ENCODE peak calls at places on chromosomes 3 and 15, in six cellular contexts. One of them, this sample, is unnamed.

GRCh38 chr3:149473314-149473990 is 1.0 kb upstream of the TM4SF4 start:
- DNase-seq in nucleus accumbens: no peak
- DNase-seq in OCI-M1: no peak
- DNase-seq in fibroblast of lung: peak
- DNase-seq in PC-9: peak
- DNase-seq in heart left ventricle: no peak
- DNase-seq in this sample: no peak

GRCh38 chr3:112814256-112814655 is 32.4 kb downstream of the CD200R1L start:
- DNase-seq in fibroblast of lung: peak
- DNase-seq in nucleus accumbens: no peak
- DNase-seq in PC-9: peak
- DNase-seq in heart left ventricle: no peak
- DNase-seq in OCI-M1: peak
- DNase-seq in this sample: peak

GRCh38 chr3:43102773-43103480 is 3.0 kb downstream of the POMGNT2 start:
- DNase-seq in OCI-M1: no peak
- DNase-seq in nucleus accumbens: no peak
- DNase-seq in fibroblast of lung: no peak
- DNase-seq in PC-9: no peak
- DNase-seq in heart left ventricle: no peak
- DNase-seq in this sample: peak

GRCh38 chr3:183766107-183766506 is 59.3 kb downstream of the MAP6D1 start:
- DNase-seq in PC-9: no peak
- DNase-seq in fibroblast of lung: no peak
- DNase-seq in OCI-M1: no peak
- DNase-seq in nucleus accumbens: no peak
- DNase-seq in heart left ventricle: no peak
- DNase-seq in this sample: no peak

GRCh38 chr3:42264399-42265058 is 1.5 kb downstream of the CCK start:
- DNase-seq in nucleus accumbens: no peak
- DNase-seq in fibroblast of lung: peak
- DNase-seq in heart left ventricle: peak
- DNase-seq in PC-9: peak
- DNase-seq in OCI-M1: no peak
- DNase-seq in this sample: peak

GRCh38 chr3:46700772-46701171 is 420 bp upstream of the TMIE start:
- DNase-seq in PC-9: no peak
- DNase-seq in nucleus accumbens: peak
- DNase-seq in heart left ventricle: peak
- DNase-seq in OCI-M1: no peak
- DNase-seq in fibroblast of lung: no peak
- DNase-seq in this sample: no peak

GRCh38 chr15:70140543-70141375 is 43.0 kb upstream of the TLE3 start:
- DNase-seq in heart left ventricle: no peak
- DNase-seq in nucleus accumbens: no peak
- DNase-seq in OCI-M1: peak
- DNase-seq in fibroblast of lung: no peak
- DNase-seq in PC-9: no peak
- DNase-seq in this sample: no peak

GRCh38 chr15:30859091-30859874 is 44.4 kb upstream of the FAN1 start:
- DNase-seq in nucleus accumbens: no peak
- DNase-seq in OCI-M1: no peak
- DNase-seq in fibroblast of lung: peak
- DNase-seq in heart left ventricle: no peak
- DNase-seq in PC-9: no peak
- DNase-seq in this sample: no peak

GRCh38 chr3:100226712-100227429 is 33.9 kb upstream of the TBC1D23 start:
- DNase-seq in heart left ventricle: no peak
- DNase-seq in OCI-M1: peak
- DNase-seq in nucleus accumbens: no peak
- DNase-seq in fibroblast of lung: peak
- DNase-seq in PC-9: no peak
- DNase-seq in this sample: no peak

GRCh38 chr3:157360044-157360443 is 76.6 kb upstream of the PTX3 start:
- DNase-seq in heart left ventricle: no peak
- DNase-seq in nucleus accumbens: no peak
- DNase-seq in OCI-M1: no peak
- DNase-seq in fibroblast of lung: peak
- DNase-seq in PC-9: peak
- DNase-seq in this sample: no peak